ENCODE peak calls at places on chromosomes 1 and 21, in four cellular contexts. I is amniotic stem cell, O is Panc1, Z is amygdala. W is an unnamed sample.

GRCh38 chr1:227622739-227623475 is 59.6 kb downstream of the ZNF678 start:
- DNase-seq in Z (no peak), I (no peak), O (no peak), W (peak; percentile 53)

GRCh38 chr1:181425566-181425965 is 57.8 kb upstream of the CACNA1E start:
- DNase-seq in I (no peak), Z (no peak), O (no peak), W (no peak)

GRCh38 chr1:9573723-9574122 is 15.0 kb upstream of the TMEM201 start:
- DNase-seq in O (no peak), I (no peak), Z (no peak), W (peak; percentile 67)

GRCh38 chr1:21906173-21907078 is 30.7 kb downstream of the HSPG2 start:
- DNase-seq in I (no peak), O (no peak), Z (no peak), W (no peak)

GRCh38 chr1:3725366-3725765 is 26.9 kb upstream of the CCDC27 start:
- DNase-seq in I (no peak), Z (no peak), O (no peak), W (no peak)

GRCh38 chr1:110237406-110238152 is 27.5 kb downstream of the KCNC4 start:
- DNase-seq in O (no peak), Z (no peak), I (no peak), W (no peak)

GRCh38 chr1:38929054-38929453 is 12.6 kb downstream of the RHBDL2 start:
- DNase-seq in I (no peak), O (no peak), Z (no peak), W (no peak)

GRCh38 chr1:45854724-45855123 is 51.3 kb downstream of the MAST2 start:
- DNase-seq in O (no peak), Z (no peak), I (no peak), W (peak; percentile 65)

GRCh38 chr1:3170566-3171453 is 101.8 kb downstream of the PRDM16 start:
- DNase-seq in Z (peak; percentile 69), I (no peak), O (no peak), W (no peak)

GRCh38 chr1:150194381-150195031 is 41.4 kb downstream of the ANP32E start:
- DNase-seq in Z (no peak), O (no peak), I (peak; percentile 12), W (no peak)

GRCh38 chr1:93712741-93713140 is 31.1 kb upstream of the BCAR3 start:
- DNase-seq in Z (no peak), O (no peak), I (no peak), W (peak; percentile 31)

GRCh38 chr1:11536573-11537379 is 57.8 kb downstream of the DISP3 start:
- DNase-seq in O (no peak), Z (no peak), I (no peak), W (no peak)

GRCh38 chr1:58442114-58442513 is 104.4 kb downstream of the OMA1 start:
- DNase-seq in Z (no peak), I (no peak), O (no peak), W (no peak)

GRCh38 chr1:41282679-41283317 is 40.7 kb upstream of the SCMH1 start:
- DNase-seq in Z (no peak), O (no peak), I (peak; percentile 6), W (peak; percentile 40)

GRCh38 chr1:230158422-230159291 is 91.6 kb downstream of the GALNT2 start:
- DNase-seq in I (no peak), Z (no peak), O (no peak), W (no peak)

GRCh38 chr1:21338568-21339401 is 48.5 kb upstream of the ECE1 start:
- DNase-seq in O (no peak), I (no peak), Z (no peak), W (peak; percentile 82)

GRCh38 chr1:53656062-53656915 is 82.7 kb downstream of the GLIS1 start:
- DNase-seq in O (no peak), I (peak; percentile 32), Z (no peak), W (no peak)

GRCh38 chr1:56028879-56029278 is 550.5 kb downstream of the PLPP3 start:
- DNase-seq in O (no peak), Z (no peak), I (no peak), W (no peak)

GRCh38 chr1:169601096-169601881 is 15.0 kb upstream of the F5 start:
- DNase-seq in Z (no peak), O (no peak), I (no peak), W (peak; percentile 57)

GRCh38 chr1:171310661-171311087 is 3.3 kb upstream of the FMO4 start:
- DNase-seq in Z (no peak), O (no peak), I (no peak), W (peak; percentile 72)

GRCh38 chr1:231421616-231421970 is 494 bp downstream of the EGLN1 start:
- DNase-seq in Z (no peak), O (no peak), I (no peak), W (no peak)

GRCh38 chr1:176957603-176958002 is 206.9 kb downstream of the ASTN1 start:
- DNase-seq in O (no peak), I (no peak), Z (no peak), W (peak; percentile 75)

GRCh38 chr1:106584663-106585062 is 471.8 kb upstream of the PRMT6 start:
- DNase-seq in Z (no peak), I (no peak), O (no peak), W (no peak)

GRCh38 chr1:26959722-26960624 is at the start of gene KDF1:
- DNase-seq in Z (no peak), I (no peak), O (no peak), W (peak; percentile 85)

GRCh38 chr1:218584418-218585155 is 239.5 kb downstream of the TGFB2 start:
- DNase-seq in I (no peak), Z (no peak), O (no peak), W (no peak)

GRCh38 chr21:38365521-38365920 is 108.7 kb downstream of the KCNJ15 start:
- DNase-seq in O (no peak), I (no peak), Z (no peak), W (no peak)

GRCh38 chr21:42956824-42957632 is 17.3 kb upstream of the PKNOX1 start:
- DNase-seq in I (no peak), Z (no peak), O (no peak), W (peak; percentile 97)

GRCh38 chr1:34763142-34763781 is 3.7 kb downstream of the GJB4 start:
- DNase-seq in I (no peak), Z (no peak), O (peak; percentile 82), W (peak; percentile 90)

GRCh38 chr1:156927215-156928042 is 7.0 kb downstream of the LRRC71 start:
- DNase-seq in I (peak; percentile 66), O (peak; percentile 39), Z (no peak), W (peak; percentile 90)

GRCh38 chr21:43741425-43742096 is 22.6 kb downstream of the PDXK start:
- DNase-seq in Z (no peak), O (no peak), I (no peak), W (peak; percentile 63)

GRCh38 chr1:17097787-17098186 is 21.5 kb downstream of the PADI2 start:
- DNase-seq in I (no peak), Z (no peak), O (no peak), W (no peak)

GRCh38 chr21:38075833-38076567 is 159.7 kb upstream of the KCNJ6 start:
- DNase-seq in Z (no peak), O (no peak), I (no peak), W (no peak)

GRCh38 chr21:46216132-46216747 is 12.3 kb downstream of the LSS start:
- DNase-seq in I (no peak), O (no peak), Z (no peak), W (no peak)

GRCh38 chr21:46428987-46429710 is 29.5 kb upstream of the DIP2A start:
- DNase-seq in I (no peak), Z (no peak), O (no peak), W (no peak)

GRCh38 chr1:231242516-231243198 is 1.6 kb downstream of the GNPAT start:
- DNase-seq in I (no peak), Z (no peak), O (no peak), W (no peak)

GRCh38 chr1:73626326-73626725 is 571.6 kb downstream of the LRRIQ3 start:
- DNase-seq in O (no peak), I (no peak), Z (no peak), W (no peak)